ENCODE peak calls at places on chromosomes 13 and 19, in five cellular contexts. V, X, Q, L and E are unnamed samples.

GRCh38 chr13:109509154-109509905 is 277.1 kb downstream of the IRS2 start:
- DNase-seq in L (no peak), V (no peak), X (peak), Q (no peak), E (peak)

GRCh38 chr13:105196052-105196451 is 1339.4 kb downstream of the EFNB2 start:
- DNase-seq in X (peak), V (no peak), L (peak), Q (no peak), E (peak)

GRCh38 chr13:93235258-93236015 is 8.8 kb downstream of the GPC6 start:
- DNase-seq in L (no peak), Q (no peak), X (peak), V (no peak), E (peak)

GRCh38 chr19:4811328-4812131 is 20.0 kb downstream of the TICAM1 start:
- DNase-seq in L (peak), V (peak), Q (no peak), X (peak), E (peak)

GRCh38 chr13:28370448-28370847 is 124.5 kb downstream of the FLT1 start:
- DNase-seq in Q (no peak), X (peak), L (no peak), V (no peak), E (no peak)

GRCh38 chr19:3366104-3366760 is at the start of gene NFIC:
- DNase-seq in Q (no peak), L (no peak), V (no peak), X (peak), E (peak)

GRCh38 chr19:42132851-42133528 is 744 bp upstream of the POU2F2 start:
- DNase-seq in Q (no peak), V (peak), L (peak), X (no peak), E (peak)

GRCh38 chr19:17779281-17779930 is 15.5 kb upstream of the B3GNT3 start:
- DNase-seq in X (peak), Q (no peak), L (peak), V (no peak), E (no peak)

GRCh38 chr13:110298566-110299321 is 8.2 kb downstream of the COL4A1 start:
- DNase-seq in Q (no peak), L (no peak), V (no peak), X (no peak), E (no peak)

GRCh38 chr19:12782424-12783225 is 7.3 kb upstream of the HOOK2 start:
- DNase-seq in L (peak), V (peak), Q (no peak), X (peak), E (no peak)

GRCh38 chr13:40439928-40440327 is 226.5 kb downstream of the FOXO1 start:
- DNase-seq in Q (no peak), L (no peak), X (no peak), V (no peak), E (no peak)

GRCh38 chr19:18433735-18434398 is 4.1 kb downstream of the ISYNA1 start:
- DNase-seq in L (peak), X (no peak), V (no peak), Q (no peak), E (no peak)

GRCh38 chr13:30307194-30307965 is at the start of gene KATNAL1:
- DNase-seq in V (peak), X (peak), L (peak), Q (no peak), E (peak)

GRCh38 chr19:14472202-14472961 is 2.8 kb downstream of the PTGER1 start:
- DNase-seq in Q (no peak), L (peak), V (peak), X (peak), E (no peak)

GRCh38 chr13:65825039-65825438 is 1405.1 kb downstream of the PCDH9 start:
- DNase-seq in L (no peak), Q (no peak), X (no peak), V (no peak), E (peak)

GRCh38 chr19:8452446-8453123 is 7.8 kb downstream of the HNRNPM start:
- DNase-seq in L (no peak), Q (peak), V (no peak), X (no peak), E (no peak)

GRCh38 chr19:28701491-28701890 is 511.5 kb downstream of the UQCRFS1 start:
- DNase-seq in L (no peak), Q (no peak), V (no peak), X (no peak), E (peak)

GRCh38 chr19:28700176-28700575 is 512.8 kb downstream of the UQCRFS1 start:
- DNase-seq in X (no peak), Q (no peak), V (no peak), L (no peak), E (no peak)

GRCh38 chr19:28703400-28703956 is 509.5 kb downstream of the UQCRFS1 start:
- DNase-seq in X (no peak), Q (no peak), V (no peak), L (no peak), E (no peak)

GRCh38 chr19:28706693-28707092 is 506.3 kb downstream of the UQCRFS1 start:
- DNase-seq in X (no peak), V (no peak), L (no peak), Q (no peak), E (no peak)

DNA sequence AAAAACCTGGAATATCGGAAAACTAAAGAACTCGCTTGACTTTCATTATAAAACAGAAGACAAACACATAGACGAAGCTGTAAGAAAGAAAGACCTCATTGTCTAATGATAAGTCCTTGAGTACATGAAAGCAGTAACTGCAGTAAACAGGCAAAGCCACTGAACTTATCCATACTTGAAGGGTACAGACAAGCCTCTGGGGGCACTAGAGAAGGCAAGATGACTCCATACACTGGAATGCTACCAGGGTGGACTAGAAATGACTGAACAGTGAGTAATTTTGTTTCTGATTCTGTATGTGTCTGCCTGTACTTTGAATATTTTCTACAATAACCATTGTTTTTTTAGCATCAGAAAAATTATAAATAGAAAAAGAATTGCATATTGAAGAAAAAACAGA is 507.9 kb downstream of the UQCRFS1 start:
- DNase-seq in V (no peak), Q (no peak), L (no peak), X (peak), E (peak)
- TF ChIP-seq CTCF in V (no peak), Q (peak), L (no peak), X (peak), E (peak)

GRCh38 chr13:94362411-94362909 is 117.0 kb downstream of the DCT start:
- DNase-seq in L (peak), Q (no peak), V (peak), X (peak), E (peak)
- TF ChIP-seq CTCF in L (peak), Q (peak), V (peak), X (peak), E (peak)

DNA sequence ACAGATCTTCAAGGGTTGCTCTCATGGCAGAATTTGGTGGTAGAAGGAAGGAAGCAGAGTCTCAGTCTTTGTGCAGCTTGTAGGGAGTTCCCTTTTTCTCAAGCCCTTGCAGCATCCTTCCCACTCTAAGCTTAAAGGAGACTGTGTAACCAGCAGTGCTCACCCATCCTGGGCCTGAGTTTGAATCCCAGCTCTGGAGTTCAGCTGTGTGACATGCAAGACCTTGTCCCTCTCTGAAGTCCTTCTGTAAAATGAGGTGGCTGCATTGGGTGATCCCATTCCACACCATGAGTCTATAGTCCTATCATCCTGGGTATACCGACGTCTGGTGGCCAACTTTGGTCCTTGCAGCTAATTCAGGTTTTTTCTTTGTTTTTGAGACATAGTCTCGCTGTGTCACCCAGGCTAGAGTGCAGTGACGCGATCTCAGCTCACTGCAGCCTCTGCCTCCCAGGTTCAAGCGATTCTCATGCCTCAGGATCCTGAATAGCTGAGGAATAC is 9.8 kb downstream of the SIGLEC10 start:
- DNase-seq in Q (no peak), L (peak), V (peak), X (peak), E (peak)
- TF ChIP-seq CTCF in Q (peak), L (peak), V (peak), X (peak), E (peak)

GRCh38 chr19:39941615-39942507 is 7.4 kb upstream of the FCGBP start:
- DNase-seq in Q (no peak), X (peak), L (no peak), V (peak), E (no peak)

GRCh38 chr19:39937792-39938191 is 3.4 kb upstream of the FCGBP start:
- DNase-seq in L (no peak), X (no peak), V (no peak), Q (no peak), E (no peak)

GRCh38 chr19:39943586-39943985 is 9.2 kb upstream of the FCGBP start:
- DNase-seq in Q (no peak), V (no peak), L (no peak), X (no peak), E (no peak)

GRCh38 chr19:39940221-39940833 is 5.9 kb upstream of the FCGBP start:
- DNase-seq in L (no peak), V (no peak), X (no peak), Q (no peak), E (no peak)

GRCh38 chr19:39941151-39941550 is 6.7 kb upstream of the FCGBP start:
- DNase-seq in Q (no peak), V (no peak), L (no peak), X (no peak), E (no peak)
- TF ChIP-seq CTCF in Q (no peak), V (no peak), L (no peak), X (no peak), E (no peak)

DNA sequence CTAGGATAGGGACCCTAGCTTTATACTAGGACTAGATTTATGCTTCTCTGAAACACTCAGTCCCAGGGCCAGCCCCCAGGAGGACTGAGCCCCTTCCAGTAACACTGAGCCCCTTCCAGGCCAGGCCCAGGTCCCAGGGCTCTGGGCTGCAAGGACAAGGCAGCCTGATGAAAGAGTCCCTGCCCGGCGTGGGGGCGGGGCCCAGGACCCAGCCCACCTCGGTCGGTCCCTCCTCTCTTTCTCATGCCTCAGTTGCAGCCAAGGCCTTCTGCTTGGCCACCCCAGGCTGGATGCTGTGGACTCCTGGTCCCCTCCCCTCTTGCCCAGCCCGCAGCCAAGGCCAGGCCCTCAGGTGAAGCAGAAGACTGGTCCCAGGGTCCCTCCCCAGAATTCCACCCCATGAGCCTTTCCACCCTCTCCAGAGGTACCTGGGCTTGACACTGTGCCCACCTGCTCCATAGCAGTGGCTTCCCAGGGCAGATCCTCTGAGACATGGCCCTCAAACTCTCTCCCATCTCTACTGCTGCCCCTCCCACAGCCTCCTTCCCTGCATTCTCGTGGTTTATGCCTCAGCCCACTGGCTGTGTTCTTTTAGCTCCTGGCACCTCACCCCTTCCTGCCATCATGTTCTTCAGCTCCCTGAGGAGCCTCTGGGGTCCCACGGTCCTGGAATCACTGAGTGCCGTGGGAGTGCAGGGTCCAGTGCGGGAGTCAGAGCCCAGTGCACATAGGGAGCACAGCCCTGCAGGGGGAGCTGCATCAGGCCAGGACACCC is 53.6 kb upstream of the C1QTNF9B start:
- DNase-seq in V (no peak), Q (no peak), L (no peak), X (peak), E (no peak)
- TF ChIP-seq CTCF in V (no peak), Q (peak), L (no peak), X (no peak), E (peak)

GRCh38 chr13:85508683-85509329 is 290.4 kb downstream of the SLITRK6 start:
- DNase-seq in V (no peak), X (no peak), Q (no peak), L (peak), E (no peak)
- TF ChIP-seq CTCF in V (no peak), X (no peak), Q (peak), L (no peak), E (no peak)